ENCODE peak calls at places on chromosomes 6 and 20, in seven cellular contexts. R is EH, T is esophagus squamous epithelium, Q is GM03348, O is amniotic stem cell, K is retina, N is neuronal stem cell. Z is an unnamed sample.

GRCh38 chr20:40844285-40844684 is 155.2 kb upstream of the MAFB start:
- DNase-seq in R (no peak), T (no peak), Q (no peak), O (no peak), K (peak), N (no peak), Z (no peak)

GRCh38 chr6:133953634-133954415 is 801 bp downstream of the TBPL1 start:
- DNase-seq in R (no peak), T (no peak), Q (no peak), O (no peak), K (peak), N (no peak), Z (no peak)

GRCh38 chr6:52074155-52074554 is 13.3 kb downstream of the PKHD1 start:
- DNase-seq in R (no peak), T (no peak), Q (no peak), O (no peak), K (no peak), N (no peak), Z (no peak)

GRCh38 chr6:139201378-139201777 is 66.5 kb downstream of the HECA start:
- DNase-seq in R (no peak), T (no peak), Q (no peak), O (no peak), K (no peak), N (no peak), Z (no peak)

GRCh38 chr6:53437557-53438202 is 88.9 kb upstream of the ELOVL5 start:
- DNase-seq in R (peak), T (no peak), Q (peak), O (no peak), K (peak), N (peak), Z (peak)

GRCh38 chr20:50446351-50447101 is 63.7 kb upstream of the PTPN1 start:
- DNase-seq in R (no peak), T (no peak), Q (no peak), O (no peak), K (no peak), N (no peak), Z (no peak)

GRCh38 chr6:148964467-148964866 is 217.6 kb downstream of the UST start:
- DNase-seq in R (no peak), T (no peak), Q (no peak), O (no peak), K (no peak), N (no peak), Z (no peak)

GRCh38 chr20:9352740-9353139 is 161.7 kb upstream of the LAMP5 start:
- DNase-seq in R (no peak), T (no peak), Q (no peak), O (no peak), K (no peak), N (no peak), Z (no peak)

GRCh38 chr20:17504898-17505663 is 26.1 kb downstream of the BFSP1 start:
- DNase-seq in R (peak), T (no peak), Q (peak), O (no peak), K (peak), N (peak), Z (peak)

GRCh38 chr6:2108700-2109306 is 136.6 kb downstream of the GMDS start:
- DNase-seq in R (no peak), T (no peak), Q (no peak), O (no peak), K (no peak), N (no peak), Z (no peak)

GRCh38 chr20:46446851-46447250 is 40.4 kb upstream of the ELMO2 start:
- DNase-seq in R (no peak), T (no peak), Q (no peak), O (no peak), K (no peak), N (no peak), Z (no peak)

GRCh38 chr6:7219310-7219709 is 93.7 kb downstream of the SSR1 start:
- DNase-seq in R (peak), T (no peak), Q (no peak), O (no peak), K (no peak), N (no peak), Z (peak)

GRCh38 chr6:81773887-81774286 is 21.4 kb upstream of the TENT5A start:
- DNase-seq in R (no peak), T (no peak), Q (no peak), O (no peak), K (no peak), N (no peak), Z (no peak)

GRCh38 chr6:81263531-81264168 is 488.8 kb downstream of the TENT5A start:
- DNase-seq in R (no peak), T (no peak), Q (no peak), O (no peak), K (no peak), N (no peak), Z (no peak)

GRCh38 chr6:128518531-128519131 is 1.8 kb downstream of the PTPRK start:
- DNase-seq in R (no peak), T (no peak), Q (no peak), O (no peak), K (no peak), N (no peak), Z (no peak)

GRCh38 chr6:85464260-85464644 is 14.4 kb downstream of the NT5E start:
- DNase-seq in R (peak), T (no peak), Q (peak), O (peak), K (no peak), N (no peak), Z (peak)

GRCh38 chr6:84728602-84729001 is 35.8 kb downstream of the TBX18 start:
- DNase-seq in R (peak), T (no peak), Q (peak), O (no peak), K (no peak), N (peak), Z (peak)

GRCh38 chr20:56249244-56249955 is 868 bp downstream of the MC3R start:
- DNase-seq in R (peak), T (no peak), Q (peak), O (no peak), K (peak), N (no peak), Z (no peak)

GRCh38 chr6:81938991-81939773 is 186.7 kb upstream of the TENT5A start:
- DNase-seq in R (peak), T (no peak), Q (peak), O (peak), K (no peak), N (no peak), Z (no peak)

GRCh38 chr20:62123450-62124118 is 1.3 kb downstream of the LSM14B start:
- DNase-seq in R (peak), T (no peak), Q (peak), O (no peak), K (peak), N (no peak), Z (no peak)

GRCh38 chr6:159762681-159763293 is 942 bp downstream of the ACAT2 start:
- DNase-seq in R (no peak), T (no peak), Q (no peak), O (no peak), K (no peak), N (no peak), Z (no peak)

GRCh38 chr20:44089987-44090674 is 96.9 kb downstream of the JPH2 start:
- DNase-seq in R (peak), T (no peak), Q (peak), O (no peak), K (no peak), N (no peak), Z (peak)

GRCh38 chr6:136067731-136068341 is 182.3 kb downstream of the MTFR2 start:
- DNase-seq in R (peak), T (no peak), Q (peak), O (no peak), K (no peak), N (peak), Z (peak)

GRCh38 chr20:44235702-44236101 is 11.4 kb upstream of the GDAP1L1 start:
- DNase-seq in R (no peak), T (no peak), Q (no peak), O (no peak), K (no peak), N (no peak), Z (no peak)

GRCh38 chr20:2163312-2163711 is 61.7 kb downstream of the STK35 start:
- DNase-seq in R (no peak), T (no peak), Q (no peak), O (no peak), K (no peak), N (no peak), Z (no peak)

GRCh38 chr6:43078651-43079050 is 2.5 kb downstream of the PTK7 start:
- DNase-seq in R (peak), T (no peak), Q (peak), O (no peak), K (no peak), N (no peak), Z (no peak)

GRCh38 chr6:157982297-157982579 is 575 bp downstream of the SYNJ2 start:
- DNase-seq in R (peak), T (no peak), Q (peak), O (no peak), K (no peak), N (peak), Z (no peak)

GRCh38 chr6:158270389-158271127 is 41.7 kb upstream of the TULP4 start:
- DNase-seq in R (no peak), T (no peak), Q (no peak), O (no peak), K (no peak), N (no peak), Z (no peak)

GRCh38 chr6:101417899-101418298 is 24.4 kb downstream of the GRIK2 start:
- DNase-seq in R (no peak), T (no peak), Q (no peak), O (no peak), K (no peak), N (no peak), Z (no peak)

GRCh38 chr20:59848182-59848581 is 85.3 kb downstream of the SYCP2 start:
- DNase-seq in R (no peak), T (no peak), Q (no peak), O (no peak), K (no peak), N (no peak), Z (no peak)

GRCh38 chr6:157952751-157953479 is 28.7 kb upstream of the SYNJ2 start:
- DNase-seq in R (peak), T (no peak), Q (peak), O (no peak), K (no peak), N (no peak), Z (no peak)

GRCh38 chr20:37574199-37574890 is 46.7 kb upstream of the BLCAP start:
- DNase-seq in R (no peak), T (no peak), Q (peak), O (no peak), K (no peak), N (no peak), Z (no peak)